ENCODE peak calls at places on chromosome 15, in ten cellular contexts. One of them, this sample, is unnamed. For H3K4me1, the result is how much of the 10 kb centered on the place peaks cover.

GRCh38 chr15:61639491-61639890 is 410.4 kb upstream of the RORA start:
- DNase-seq in adrenal gland: no peak
- DNase-seq in A549: no peak
- DNase-seq in prostate gland: no peak
- DNase-seq in left ventricle myocardium inferior: no peak
- DNase-seq in psoas muscle: peak
- DNase-seq in mesenchymal stem cell: no peak
- DNase-seq in upper lobe of right lung: no peak
- DNase-seq in right cardiac atrium: no peak
- DNase-seq in breast epithelium: no peak
- DNase-seq in this sample: no peak

GRCh38 chr15:71595846-71596553 is 214.4 kb upstream of the NR2E3 start:
- DNase-seq in breast epithelium: no peak
- DNase-seq in psoas muscle: no peak
- DNase-seq in prostate gland: no peak
- DNase-seq in A549: no peak
- DNase-seq in upper lobe of right lung: no peak
- DNase-seq in left ventricle myocardium inferior: no peak
- DNase-seq in mesenchymal stem cell: peak
- DNase-seq in right cardiac atrium: no peak
- DNase-seq in adrenal gland: no peak
- DNase-seq in this sample: no peak

GRCh38 chr15:41347236-41347635 is 14.6 kb downstream of the NUSAP1 start:
- DNase-seq in upper lobe of right lung: no peak
- DNase-seq in right cardiac atrium: no peak
- DNase-seq in mesenchymal stem cell: no peak
- DNase-seq in psoas muscle: no peak
- DNase-seq in prostate gland: no peak
- DNase-seq in A549: no peak
- DNase-seq in adrenal gland: no peak
- DNase-seq in left ventricle myocardium inferior: no peak
- DNase-seq in breast epithelium: no peak
- DNase-seq in this sample: no peak

GRCh38 chr15:38474155-38474757 is 20.3 kb downstream of the FAM98B start:
- DNase-seq in adrenal gland: peak
- DNase-seq in breast epithelium: no peak
- DNase-seq in left ventricle myocardium inferior: no peak
- DNase-seq in right cardiac atrium: no peak
- DNase-seq in A549: peak
- DNase-seq in prostate gland: peak
- DNase-seq in upper lobe of right lung: no peak
- DNase-seq in mesenchymal stem cell: peak
- DNase-seq in psoas muscle: no peak
- DNase-seq in this sample: peak

GRCh38 chr15:72358532-72359180 is 17.2 kb downstream of the HEXA start:
- DNase-seq in adrenal gland: peak
- DNase-seq in mesenchymal stem cell: peak
- DNase-seq in breast epithelium: peak
- DNase-seq in left ventricle myocardium inferior: peak
- DNase-seq in upper lobe of right lung: peak
- DNase-seq in A549: no peak
- DNase-seq in prostate gland: peak
- DNase-seq in right cardiac atrium: peak
- DNase-seq in psoas muscle: peak
- DNase-seq in this sample: no peak

GRCh38 chr15:24752354-24752753 is 76.8 kb downstream of the NPAP1 start:
- DNase-seq in adrenal gland: no peak
- DNase-seq in upper lobe of right lung: no peak
- DNase-seq in A549: no peak
- DNase-seq in prostate gland: no peak
- DNase-seq in right cardiac atrium: no peak
- DNase-seq in left ventricle myocardium inferior: no peak
- DNase-seq in psoas muscle: no peak
- DNase-seq in mesenchymal stem cell: no peak
- DNase-seq in breast epithelium: no peak
- DNase-seq in this sample: no peak

GRCh38 chr15:77852241-77853007 is 219.7 kb upstream of the LINGO1 start:
- DNase-seq in A549: no peak
- DNase-seq in mesenchymal stem cell: no peak
- DNase-seq in adrenal gland: no peak
- DNase-seq in upper lobe of right lung: peak
- DNase-seq in prostate gland: no peak
- DNase-seq in left ventricle myocardium inferior: no peak
- DNase-seq in psoas muscle: peak
- DNase-seq in breast epithelium: peak
- DNase-seq in right cardiac atrium: no peak
- DNase-seq in this sample: no peak

GRCh38 chr15:31222769-31223345 is 103.8 kb upstream of the KLF13 start:
- DNase-seq in mesenchymal stem cell: no peak
- DNase-seq in breast epithelium: no peak
- DNase-seq in left ventricle myocardium inferior: no peak
- DNase-seq in prostate gland: no peak
- DNase-seq in upper lobe of right lung: no peak
- DNase-seq in psoas muscle: no peak
- DNase-seq in adrenal gland: no peak
- DNase-seq in right cardiac atrium: peak
- DNase-seq in A549: no peak
- DNase-seq in this sample: no peak

GRCh38 chr15:99345242-99345641 is 94.0 kb downstream of the LRRC28 start:
- DNase-seq in right cardiac atrium: no peak
- DNase-seq in upper lobe of right lung: no peak
- DNase-seq in A549: no peak
- DNase-seq in mesenchymal stem cell: no peak
- DNase-seq in breast epithelium: no peak
- DNase-seq in prostate gland: no peak
- DNase-seq in left ventricle myocardium inferior: no peak
- DNase-seq in adrenal gland: no peak
- DNase-seq in psoas muscle: no peak
- DNase-seq in this sample: no peak

GRCh38 chr15:78317145-78317836 is 17.9 kb upstream of the SKIC8 start:
- DNase-seq in mesenchymal stem cell: peak
- DNase-seq in psoas muscle: peak
- DNase-seq in A549: no peak
- DNase-seq in right cardiac atrium: no peak
- DNase-seq in left ventricle myocardium inferior: no peak
- DNase-seq in adrenal gland: no peak
- DNase-seq in upper lobe of right lung: no peak
- DNase-seq in breast epithelium: no peak
- DNase-seq in prostate gland: no peak
- DNase-seq in this sample: no peak

GRCh38 chr15:40787344-40787841 is 17.6 kb downstream of the C15orf62 start:
- DNase-seq in upper lobe of right lung: peak
- DNase-seq in mesenchymal stem cell: peak
- DNase-seq in prostate gland: peak
- DNase-seq in A549: no peak
- DNase-seq in adrenal gland: no peak
- DNase-seq in psoas muscle: peak
- DNase-seq in left ventricle myocardium inferior: no peak
- DNase-seq in breast epithelium: peak
- DNase-seq in right cardiac atrium: no peak
- DNase-seq in this sample: peak

GRCh38 chr15:57551717-57552677 is 39.7 kb upstream of the MYZAP start:
- DNase-seq in adrenal gland: no peak
- DNase-seq in mesenchymal stem cell: peak
- DNase-seq in left ventricle myocardium inferior: peak
- DNase-seq in right cardiac atrium: no peak
- DNase-seq in prostate gland: no peak
- DNase-seq in upper lobe of right lung: no peak
- DNase-seq in A549: peak
- DNase-seq in psoas muscle: no peak
- DNase-seq in breast epithelium: no peak
- DNase-seq in this sample: no peak

GRCh38 chr15:77901921-77902750 is 175.4 kb downstream of the TBC1D2B start:
- DNase-seq in adrenal gland: no peak
- DNase-seq in prostate gland: no peak
- DNase-seq in psoas muscle: peak
- DNase-seq in breast epithelium: no peak
- DNase-seq in left ventricle myocardium inferior: no peak
- DNase-seq in right cardiac atrium: peak
- DNase-seq in mesenchymal stem cell: no peak
- DNase-seq in upper lobe of right lung: peak
- DNase-seq in A549: peak
- DNase-seq in this sample: no peak

GRCh38 chr15:59224474-59224873 is 17.8 kb downstream of the LDHAL6B start:
- DNase-seq in adrenal gland: peak
- DNase-seq in psoas muscle: peak
- DNase-seq in right cardiac atrium: peak
- DNase-seq in breast epithelium: no peak
- DNase-seq in prostate gland: no peak
- DNase-seq in left ventricle myocardium inferior: peak
- DNase-seq in mesenchymal stem cell: no peak
- DNase-seq in A549: no peak
- DNase-seq in upper lobe of right lung: no peak
- DNase-seq in this sample: no peak

GRCh38 chr15:72796515-72797337 is 13.2 kb upstream of the ADPGK start:
- DNase-seq in A549: peak
- DNase-seq in prostate gland: no peak
- DNase-seq in right cardiac atrium: peak
- DNase-seq in mesenchymal stem cell: peak
- DNase-seq in adrenal gland: peak
- DNase-seq in left ventricle myocardium inferior: peak
- DNase-seq in psoas muscle: peak
- DNase-seq in upper lobe of right lung: peak
- DNase-seq in breast epithelium: no peak
- DNase-seq in this sample: peak

GRCh38 chr15:47374222-47374621 is 343.1 kb upstream of the SEMA6D start:
- DNase-seq in breast epithelium: no peak
- DNase-seq in psoas muscle: no peak
- DNase-seq in adrenal gland: no peak
- DNase-seq in A549: no peak
- DNase-seq in prostate gland: no peak
- DNase-seq in mesenchymal stem cell: peak
- DNase-seq in left ventricle myocardium inferior: no peak
- DNase-seq in right cardiac atrium: no peak
- DNase-seq in upper lobe of right lung: no peak
- DNase-seq in this sample: no peak

DNA sequence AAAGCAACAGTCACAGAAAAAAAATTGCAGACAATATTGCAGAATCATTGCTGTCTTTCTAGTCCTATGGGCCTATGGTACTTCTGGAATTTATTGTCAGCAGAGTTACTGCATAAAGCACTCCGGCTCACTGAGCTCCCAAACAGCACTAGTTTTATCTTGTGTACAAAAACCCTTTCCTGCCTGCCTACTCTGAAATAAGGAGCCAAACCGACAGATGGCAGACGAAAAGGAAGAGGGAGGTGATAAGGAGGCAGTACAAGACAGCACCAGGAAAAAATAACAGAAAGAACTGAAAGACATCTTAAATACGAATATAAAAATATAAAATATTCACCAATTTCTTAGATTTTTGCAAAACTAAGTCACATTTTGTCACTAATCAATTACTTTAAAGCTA is 15.6 kb downstream of the HERC1 start:
- DNase-seq in upper lobe of right lung: no peak
- DNase-seq in mesenchymal stem cell: peak
- DNase-seq in A549: no peak
- DNase-seq in right cardiac atrium: no peak
- DNase-seq in breast epithelium: no peak
- DNase-seq in adrenal gland: no peak
- DNase-seq in prostate gland: no peak
- DNase-seq in left ventricle myocardium inferior: no peak
- DNase-seq in psoas muscle: no peak
- DNase-seq in this sample: no peak
- H3K4me1 ChIP-seq in upper lobe of right lung: half or more
- H3K4me1 ChIP-seq in mesenchymal stem cell: under half
- H3K4me1 ChIP-seq in A549: under half
- H3K4me1 ChIP-seq in right cardiac atrium: under half
- H3K4me1 ChIP-seq in breast epithelium: under half
- H3K4me1 ChIP-seq in adrenal gland: half or more
- H3K4me1 ChIP-seq in prostate gland: under half
- H3K4me1 ChIP-seq in left ventricle myocardium inferior: half or more
- H3K4me1 ChIP-seq in psoas muscle: half or more
- H3K4me1 ChIP-seq in this sample: half or more

GRCh38 chr15:70519616-70520015 is 243.7 kb downstream of the UACA start:
- DNase-seq in prostate gland: no peak
- DNase-seq in A549: no peak
- DNase-seq in psoas muscle: no peak
- DNase-seq in breast epithelium: no peak
- DNase-seq in upper lobe of right lung: no peak
- DNase-seq in right cardiac atrium: no peak
- DNase-seq in adrenal gland: no peak
- DNase-seq in left ventricle myocardium inferior: no peak
- DNase-seq in mesenchymal stem cell: no peak
- DNase-seq in this sample: no peak
- H3K4me3 ChIP-seq in prostate gland: no peak
- H3K4me3 ChIP-seq in A549: no peak
- H3K4me3 ChIP-seq in psoas muscle: no peak
- H3K4me3 ChIP-seq in breast epithelium: no peak
- H3K4me3 ChIP-seq in upper lobe of right lung: no peak
- H3K4me3 ChIP-seq in right cardiac atrium: no peak
- H3K4me3 ChIP-seq in adrenal gland: no peak
- H3K4me3 ChIP-seq in left ventricle myocardium inferior: no peak
- H3K4me3 ChIP-seq in mesenchymal stem cell: no peak
- H3K4me3 ChIP-seq in this sample: no peak

DNA sequence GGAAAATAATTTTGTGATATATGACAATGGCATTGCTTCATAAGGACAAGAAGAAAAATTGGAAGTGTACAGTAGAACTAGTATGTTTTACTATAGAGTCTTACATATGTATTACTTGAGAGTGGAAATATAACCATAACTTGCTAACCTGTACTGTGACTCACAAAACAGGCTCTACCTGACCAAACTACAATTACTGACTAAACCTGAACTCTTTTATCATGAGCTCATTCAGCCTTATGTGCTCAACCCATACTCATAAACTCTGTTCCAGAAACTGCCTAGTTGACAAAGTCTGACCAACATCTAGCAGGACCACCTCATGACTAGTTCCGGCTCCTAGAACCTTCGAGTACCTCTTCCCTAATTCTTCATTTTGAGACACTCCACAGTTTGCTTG is 6.3 kb downstream of the CDIN1 start:
- DNase-seq in A549: no peak
- DNase-seq in psoas muscle: no peak
- DNase-seq in prostate gland: no peak
- DNase-seq in left ventricle myocardium inferior: no peak
- DNase-seq in upper lobe of right lung: no peak
- DNase-seq in adrenal gland: no peak
- DNase-seq in mesenchymal stem cell: no peak
- DNase-seq in breast epithelium: no peak
- DNase-seq in right cardiac atrium: no peak
- DNase-seq in this sample: no peak
- H3K4me1 ChIP-seq in A549: under half
- H3K4me1 ChIP-seq in psoas muscle: under half
- H3K4me1 ChIP-seq in prostate gland: under half
- H3K4me1 ChIP-seq in left ventricle myocardium inferior: under half
- H3K4me1 ChIP-seq in upper lobe of right lung: under half
- H3K4me1 ChIP-seq in adrenal gland: under half
- H3K4me1 ChIP-seq in mesenchymal stem cell: under half
- H3K4me1 ChIP-seq in breast epithelium: under half
- H3K4me1 ChIP-seq in right cardiac atrium: under half
- H3K4me1 ChIP-seq in this sample: under half

DNA sequence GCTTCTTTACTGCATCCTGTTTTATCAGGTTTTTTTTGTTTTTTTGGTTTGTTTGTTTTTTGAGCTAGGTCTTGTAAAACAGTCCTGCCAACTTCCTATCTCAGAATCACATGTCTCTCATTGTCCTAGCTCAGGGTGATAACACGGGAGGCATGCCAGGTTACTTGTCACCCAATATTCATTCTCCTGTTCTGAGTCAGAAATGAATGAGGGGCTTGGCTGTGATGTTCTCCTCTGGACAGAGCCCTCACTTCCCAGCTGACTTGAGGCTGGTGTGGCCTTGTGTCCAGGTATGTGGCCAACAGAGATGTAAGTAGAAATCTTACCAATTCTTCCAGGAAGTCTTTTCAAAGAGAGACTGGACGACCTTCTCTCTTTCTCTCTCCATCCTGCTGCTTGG is 317.0 kb downstream of the GABRB3 start:
- DNase-seq in adrenal gland: no peak
- DNase-seq in mesenchymal stem cell: no peak
- DNase-seq in left ventricle myocardium inferior: no peak
- DNase-seq in psoas muscle: no peak
- DNase-seq in breast epithelium: no peak
- DNase-seq in right cardiac atrium: no peak
- DNase-seq in upper lobe of right lung: no peak
- DNase-seq in prostate gland: no peak
- DNase-seq in A549: no peak
- DNase-seq in this sample: no peak
- H3K4me3 ChIP-seq in adrenal gland: no peak
- H3K4me3 ChIP-seq in mesenchymal stem cell: no peak
- H3K4me3 ChIP-seq in left ventricle myocardium inferior: no peak
- H3K4me3 ChIP-seq in psoas muscle: no peak
- H3K4me3 ChIP-seq in breast epithelium: no peak
- H3K4me3 ChIP-seq in right cardiac atrium: no peak
- H3K4me3 ChIP-seq in upper lobe of right lung: no peak
- H3K4me3 ChIP-seq in prostate gland: no peak
- H3K4me3 ChIP-seq in A549: no peak
- H3K4me3 ChIP-seq in this sample: no peak